ENCODE peak calls at places on chromosomes 11 and 22, in eight cellular contexts. V is bronchial epithelial cell, N is neural progenitor cell, T is A549, C is PC-3, I is MCF 10A, O is WTC11, Y is BE2C. J is an unnamed sample.

GRCh38 chr11:111452146-111452545 is 60.0 kb downstream of the BTG4 start:
- DNase-seq in Y (no peak), T (no peak), C (peak), I (no peak), V (peak), O (no peak), N (no peak), J (no peak)

GRCh38 chr11:38345286-38345685 is 1747.2 kb upstream of the RAG2 start:
- DNase-seq in I (peak), C (peak), N (no peak), Y (no peak), T (no peak), O (no peak), V (peak), J (no peak)

GRCh38 chr11:9506489-9507343 is 45.9 kb downstream of the ZNF143 start:
- DNase-seq in C (peak), T (peak), N (peak), O (peak), I (peak), Y (peak), V (peak), J (peak)

GRCh38 chr11:9972917-9973504 is 309.1 kb downstream of the SWAP70 start:
- DNase-seq in I (peak), O (no peak), T (peak), C (peak), N (peak), V (peak), Y (peak), J (no peak)

GRCh38 chr11:22069844-22070243 is 123.0 kb upstream of the ANO5 start:
- DNase-seq in V (no peak), C (no peak), N (no peak), Y (no peak), T (no peak), I (no peak), O (no peak), J (no peak)

GRCh38 chr22:29030618-29031235 is 30.9 kb downstream of the C22orf31 start:
- DNase-seq in N (peak), O (peak), Y (peak), T (peak), V (peak), I (peak), C (peak), J (peak)

GRCh38 chr22:49847751-49848689 is 5.6 kb upstream of the ZBED4 start:
- DNase-seq in I (no peak), V (no peak), T (no peak), O (no peak), Y (no peak), C (no peak), N (peak), J (peak)

GRCh38 chr11:71076021-71076420 is 176.4 kb downstream of the SHANK2 start:
- DNase-seq in T (no peak), C (peak), I (no peak), N (no peak), V (peak), Y (no peak), O (no peak), J (no peak)

GRCh38 chr11:44031549-44031948 is 16.2 kb upstream of the ACCSL start:
- DNase-seq in I (no peak), N (no peak), O (no peak), Y (no peak), C (no peak), V (no peak), T (no peak), J (no peak)

GRCh38 chr22:29208879-29209623 is 3.4 kb downstream of the EMID1 start:
- DNase-seq in N (no peak), C (no peak), I (no peak), V (no peak), T (no peak), Y (peak), O (no peak), J (peak)

DNA sequence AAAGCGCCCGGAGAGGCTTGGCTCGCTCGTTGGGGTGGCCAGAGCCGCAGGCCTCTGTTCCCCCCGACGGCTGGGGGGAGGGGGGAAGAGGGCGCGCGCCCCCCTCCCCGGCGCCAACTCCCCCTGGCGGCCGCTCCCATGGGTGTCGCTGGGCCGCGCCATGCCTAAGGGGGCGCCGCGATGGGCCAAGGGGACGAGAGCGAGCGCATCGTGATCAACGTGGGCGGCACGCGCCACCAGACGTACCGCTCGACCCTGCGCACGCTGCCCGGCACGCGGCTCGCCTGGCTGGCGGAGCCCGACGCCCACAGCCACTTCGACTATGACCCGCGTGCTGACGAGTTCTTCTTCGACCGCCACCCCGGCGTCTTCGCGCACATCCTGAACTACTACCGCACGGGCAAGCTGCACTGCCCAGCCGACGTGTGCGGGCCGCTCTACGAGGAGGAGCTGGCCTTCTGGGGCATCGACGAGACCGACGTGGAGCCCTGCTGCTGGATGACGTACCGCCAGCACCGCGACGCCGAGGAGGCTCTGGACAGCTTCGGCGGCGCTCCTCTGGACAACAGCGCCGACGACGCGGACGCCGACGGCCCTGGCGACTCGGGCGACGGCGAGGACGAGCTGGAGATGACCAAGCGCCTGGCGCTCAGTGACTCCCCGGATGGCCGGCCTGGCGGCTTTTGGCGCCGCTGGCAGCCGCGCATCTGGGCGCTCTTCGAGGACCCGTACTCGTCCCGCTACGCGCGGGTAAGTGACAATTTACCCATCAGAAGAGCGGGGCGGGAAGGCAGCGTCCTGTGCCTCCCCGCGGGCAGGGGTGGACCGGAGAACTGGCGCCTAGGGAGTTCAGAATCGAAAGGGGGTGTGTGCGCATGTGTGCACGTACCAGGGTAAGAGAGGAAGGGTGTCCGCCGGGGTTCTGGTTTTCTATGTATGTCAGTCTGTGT is 1.5 kb downstream of the KCNC1 start:
- DNase-seq in O (peak), C (no peak), I (no peak), T (no peak), V (no peak), Y (peak), N (peak), J (peak)
- TF ChIP-seq CTCF in O (peak), C (no peak), I (no peak), T (peak), V (peak), Y (peak), N (peak), J (peak)

GRCh38 chr22:43592470-43592869 is 180.7 kb downstream of the MPPED1 start:
- DNase-seq in V (no peak), O (peak), N (peak), Y (peak), T (no peak), I (peak), C (no peak), J (peak)
- TF ChIP-seq CTCF in V (peak), O (peak), N (peak), Y (peak), T (no peak), I (no peak), C (peak), J (no peak)

GRCh38 chr11:65786786-65787636 is at the start of gene OVOL1:
- DNase-seq in N (peak), Y (no peak), I (no peak), T (no peak), O (peak), V (peak), C (peak), J (peak)
- TF ChIP-seq CTCF in N (no peak), Y (no peak), I (no peak), T (no peak), O (no peak), V (no peak), C (no peak), J (no peak)

GRCh38 chr22:48688366-48688765 is 1139.3 kb downstream of the BRD1 start:
- DNase-seq in O (no peak), Y (no peak), V (no peak), T (no peak), N (no peak), C (no peak), I (no peak), J (no peak)

GRCh38 chr22:48686694-48687302 is 1140.9 kb downstream of the BRD1 start:
- DNase-seq in O (no peak), Y (no peak), N (no peak), I (no peak), C (no peak), T (no peak), V (no peak), J (no peak)

GRCh38 chr22:48683640-48684039 is 1144.0 kb downstream of the BRD1 start:
- DNase-seq in T (no peak), I (no peak), O (no peak), N (no peak), Y (no peak), V (no peak), C (no peak), J (no peak)

GRCh38 chr22:48687606-48688005 is 1140.1 kb downstream of the BRD1 start:
- DNase-seq in T (no peak), Y (no peak), O (no peak), C (no peak), I (no peak), N (no peak), V (no peak), J (no peak)

DNA sequence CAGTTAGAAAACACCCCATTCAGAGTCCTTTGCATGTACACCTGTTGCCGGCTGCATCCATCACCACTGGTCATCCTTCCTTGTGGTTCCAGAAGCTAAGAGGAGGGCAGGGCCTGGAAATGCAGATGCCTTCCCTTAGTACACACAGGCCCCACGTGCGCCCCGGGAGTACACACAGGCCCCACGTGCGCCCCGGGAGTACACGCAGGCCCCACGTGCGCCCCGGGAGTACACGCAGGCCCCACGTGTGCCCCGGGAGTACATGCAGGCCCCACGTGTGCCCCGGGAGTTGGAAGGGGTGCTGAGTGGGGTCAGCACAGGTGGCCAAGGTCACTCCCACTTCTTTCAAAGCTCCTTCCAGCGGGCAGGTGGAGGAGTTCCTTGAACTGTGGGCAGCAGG is 1141.9 kb downstream of the BRD1 start:
- DNase-seq in O (no peak), V (no peak), Y (no peak), T (no peak), N (no peak), I (no peak), C (no peak), J (no peak)
- TF ChIP-seq CTCF in O (no peak), V (no peak), Y (no peak), T (no peak), N (no peak), I (no peak), C (no peak), J (no peak)

DNA sequence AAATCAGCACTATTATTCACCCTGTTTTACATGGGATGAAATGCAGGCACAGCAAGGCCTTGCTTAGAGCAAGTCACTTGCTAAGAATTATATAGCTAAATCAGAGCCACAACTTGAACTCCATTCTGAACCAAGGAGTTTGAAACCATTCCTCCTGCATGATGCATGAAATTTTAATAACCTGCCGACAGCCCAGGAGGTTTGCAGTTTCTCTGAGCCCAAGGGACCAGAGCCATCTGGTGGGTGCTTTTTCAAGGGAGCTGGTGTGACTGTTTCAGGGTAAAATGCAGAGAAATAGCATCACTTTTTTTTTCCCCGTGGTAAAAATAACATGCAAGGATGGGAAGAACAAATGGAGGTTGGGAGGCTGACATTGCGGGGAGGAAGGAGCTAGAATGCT is 22.9 kb downstream of the NAV2 start:
- DNase-seq in C (no peak), Y (no peak), N (no peak), V (no peak), I (no peak), O (no peak), T (no peak), J (no peak)
- TF ChIP-seq CTCF in C (peak), Y (no peak), N (no peak), V (peak), I (no peak), O (no peak), T (no peak), J (no peak)

DNA sequence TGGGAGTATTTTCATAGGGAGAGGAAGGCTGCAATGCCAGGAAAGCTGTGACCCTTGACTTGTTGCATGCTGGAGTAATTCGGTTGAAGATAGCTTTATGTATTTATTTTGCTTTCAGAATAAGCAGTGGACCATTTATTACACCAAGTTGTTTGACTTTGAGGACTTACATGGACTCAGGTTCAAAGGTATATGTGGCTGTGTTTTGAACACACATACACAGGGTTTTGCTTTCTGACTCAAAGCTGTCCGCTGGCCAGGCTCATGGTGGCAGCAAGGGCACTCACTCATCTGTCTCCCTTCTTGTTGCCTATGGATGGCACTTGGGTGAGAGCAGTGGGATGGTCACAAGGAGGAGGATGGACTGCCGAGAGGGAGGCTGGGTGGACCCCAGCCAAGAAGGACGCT is 6.5 kb downstream of the TIMP3 start:
- DNase-seq in C (no peak), Y (no peak), T (no peak), O (no peak), I (no peak), V (no peak), N (no peak), J (no peak)
- TF ChIP-seq CTCF in C (no peak), Y (no peak), T (no peak), O (no peak), I (no peak), V (no peak), N (no peak), J (no peak)

GRCh38 chr22:32444068-32444467 is 20.2 kb downstream of the BPIFC start:
- DNase-seq in O (peak), V (peak), C (peak), Y (peak), N (peak), T (peak), I (peak), J (no peak)
- TF ChIP-seq CTCF in O (no peak), V (peak), C (peak), Y (peak), N (peak), T (peak), I (peak), J (no peak)

GRCh38 chr22:20186183-20186870 is 35.5 kb upstream of the CCDC188 start:
- DNase-seq in Y (no peak), N (peak), C (no peak), O (peak), I (no peak), V (no peak), T (no peak), J (peak)
- TF ChIP-seq CTCF in Y (peak), N (peak), C (peak), O (no peak), I (no peak), V (peak), T (no peak), J (peak)

GRCh38 chr11:99068832-99069231 is 48.1 kb downstream of the CNTN5 start:
- DNase-seq in O (no peak), V (peak), C (peak), N (no peak), Y (no peak), I (peak), T (no peak), J (no peak)

GRCh38 chr11:99066609-99067008 is 45.9 kb downstream of the CNTN5 start:
- DNase-seq in V (no peak), T (no peak), O (no peak), N (peak), Y (no peak), I (no peak), C (no peak), J (no peak)

DNA sequence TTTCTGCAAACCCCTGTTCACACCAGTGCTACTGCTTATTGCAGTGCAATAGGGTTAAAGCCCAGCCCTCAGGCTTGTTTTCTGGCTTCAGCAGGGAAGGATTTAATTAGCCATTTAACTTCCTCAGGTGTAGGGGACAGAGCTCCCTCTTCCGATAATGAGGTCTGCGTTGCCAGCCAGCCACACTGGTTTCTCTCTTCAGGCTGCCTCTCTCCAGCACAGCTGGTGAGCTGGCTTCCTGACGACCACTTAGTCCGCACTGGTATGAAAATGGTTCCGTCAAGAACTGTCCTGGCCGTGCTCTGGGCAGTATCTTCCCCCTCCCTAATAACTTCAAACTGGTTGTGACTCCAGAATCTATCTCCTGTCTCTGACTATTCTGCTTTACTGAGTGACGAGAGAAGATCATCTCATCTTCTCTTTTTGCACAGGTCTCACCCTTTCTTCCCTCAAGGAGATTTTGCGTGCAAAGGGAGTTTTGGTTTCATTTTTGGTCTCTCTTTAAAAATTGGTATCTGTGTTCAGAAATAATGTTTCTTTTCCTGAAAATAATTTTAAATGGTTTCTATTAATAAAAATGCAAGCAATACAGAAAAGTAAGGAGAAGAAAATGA is 49.2 kb downstream of the CNTN5 start:
- DNase-seq in V (peak), T (no peak), O (peak), N (peak), C (peak), Y (peak), I (no peak), J (peak)
- TF ChIP-seq CTCF in V (no peak), T (no peak), O (no peak), N (peak), C (peak), Y (peak), I (no peak), J (no peak)

J was measured in nephron progenitor cell.